ENCODE peak calls at places on chromosomes 13 and 19, in seven cellular contexts. A is endodermal cell; U is fibroblast of pulmonary artery; G is foreskin fibroblast; L is CD8-positive, alpha-beta T cell; D is heart left ventricle; C is astrocyte of the cerebellum. R is an unnamed sample.
A peak's percentile ranks its signal among the peaks of the same experiment; 100 is the strongest.

GRCh38 chr19:10871711-10872550 is 578 bp downstream of the CARM1 start:
- DNase-seq in C (no peak), D (peak; percentile 63), A (peak; percentile 71), L (no peak), U (no peak), G (no peak), R (peak; percentile 24)

GRCh38 chr19:4969772-4970531 is 1.0 kb downstream of the KDM4B start:
- DNase-seq in U (no peak), C (no peak), G (no peak), A (peak; percentile 64), D (no peak), L (no peak), R (peak; percentile 54)

GRCh38 chr13:33207616-33207964 is 78.0 kb downstream of the STARD13 start:
- DNase-seq in L (no peak), U (peak; percentile 95), C (no peak), A (no peak), G (peak; percentile 96), D (peak; percentile 47), R (peak; percentile 88)

GRCh38 chr13:109390391-109390790 is 396.0 kb downstream of the IRS2 start:
- DNase-seq in A (no peak), C (no peak), D (no peak), L (no peak), U (no peak), G (no peak), R (peak; percentile 6)

GRCh38 chr19:17415107-17415506 is 4.7 kb upstream of the MVB12A start:
- DNase-seq in A (peak; percentile 83), G (no peak), C (no peak), D (no peak), L (no peak), U (no peak), R (no peak)

GRCh38 chr19:16654151-16654550 is 5.8 kb downstream of the SMIM7 start:
- DNase-seq in U (no peak), C (no peak), G (no peak), L (no peak), D (no peak), A (peak; percentile 64), R (peak; percentile 15)

GRCh38 chr19:58091251-58091995 is 6.6 kb downstream of the ZSCAN18 start:
- DNase-seq in A (no peak), G (no peak), L (no peak), U (no peak), C (no peak), D (no peak), R (no peak)

GRCh38 chr19:40740747-40741146 is 9.5 kb downstream of the ACTMAP start:
- DNase-seq in D (peak; percentile 65), L (no peak), A (no peak), G (peak; percentile 81), C (no peak), U (no peak), R (peak; percentile 66)

GRCh38 chr13:92390217-92390616 is 836.4 kb upstream of the GPC6 start:
- DNase-seq in C (no peak), G (no peak), A (no peak), D (no peak), U (no peak), L (no peak), R (no peak)

GRCh38 chr13:58687130-58687529 is 1055.6 kb downstream of the PCDH17 start:
- DNase-seq in G (no peak), D (no peak), C (no peak), A (no peak), L (no peak), U (no peak), R (no peak)

GRCh38 chr13:39596685-39597084 is 6.3 kb downstream of the LHFPL6 start:
- DNase-seq in D (no peak), L (no peak), U (no peak), C (no peak), G (no peak), A (no peak), R (no peak)

GRCh38 chr13:73060251-73061160 is 1.7 kb downstream of the KLF5 start:
- DNase-seq in D (peak; percentile 45), G (peak; percentile 77), L (no peak), A (no peak), C (peak; percentile 27), U (peak; percentile 69), R (peak; percentile 83)

GRCh38 chr13:30418075-30418715 is 4.1 kb upstream of the UBE2L5 start:
- DNase-seq in L (no peak), D (no peak), U (no peak), A (no peak), G (no peak), C (no peak), R (peak; percentile 33)

GRCh38 chr13:43986395-43986794 is 106.7 kb downstream of the LACC1 start:
- DNase-seq in U (peak; percentile 6), L (no peak), D (no peak), G (no peak), C (no peak), A (no peak), R (no peak)

GRCh38 chr19:280541-281007 is 10.6 kb downstream of the PLPP2 start:
- DNase-seq in U (no peak), L (no peak), C (no peak), D (no peak), A (peak; percentile 64), G (no peak), R (no peak)

GRCh38 chr19:33676999-33677665 is 55.4 kb downstream of the CHST8 start:
- DNase-seq in G (no peak), D (no peak), L (no peak), U (no peak), A (no peak), C (no peak), R (no peak)

GRCh38 chr13:42028113-42028799 is 20.2 kb upstream of the DGKH start:
- DNase-seq in C (no peak), G (no peak), A (no peak), D (no peak), L (no peak), U (no peak), R (no peak)

GRCh38 chr19:38210458-38210987 is 13.5 kb downstream of the DPF1 start:
- DNase-seq in A (peak; percentile 93), D (peak; percentile 77), G (no peak), U (no peak), L (no peak), C (no peak), R (no peak)

GRCh38 chr13:23159205-23159586 is 21.6 kb upstream of the SGCG start:
- DNase-seq in D (no peak), A (peak; percentile 91), C (peak; percentile 8), U (peak; percentile 42), G (peak; percentile 1), L (no peak), R (peak; percentile 46)

GRCh38 chr13:20940083-20940482 is 37.5 kb upstream of the XPO4 start:
- DNase-seq in C (no peak), L (no peak), G (peak; percentile 19), A (no peak), U (peak; percentile 60), D (no peak), R (peak; percentile 47)

GRCh38 chr19:16914421-16914820 is 25.6 kb downstream of the F2RL3 start:
- DNase-seq in G (no peak), D (no peak), U (no peak), A (no peak), L (no peak), C (no peak), R (no peak)

GRCh38 chr19:47839411-47839810 is 17.7 kb downstream of the CRX start:
- DNase-seq in G (no peak), C (no peak), U (no peak), L (no peak), A (peak; percentile 48), D (no peak), R (no peak)
- TF ChIP-seq CTCF in G (no peak), C (no peak), U (no peak), L (no peak), A (no peak), D (no peak), R (no peak)

GRCh38 chr19:36371886-36372285 is 7.1 kb downstream of the ZFP14 start:
- DNase-seq in A (no peak), G (no peak), C (no peak), D (no peak), U (no peak), L (no peak), R (no peak)

GRCh38 chr19:36378625-36379509 is at the start of gene ZFP14:
- DNase-seq in D (peak; percentile 96), A (peak; percentile 97), L (peak; percentile 88), C (peak; percentile 74), G (peak; percentile 91), U (peak; percentile 94), R (peak; percentile 96)

GRCh38 chr19:36373638-36374156 is 5.3 kb downstream of the ZFP14 start:
- DNase-seq in A (no peak), C (no peak), G (no peak), D (no peak), U (no peak), L (no peak), R (no peak)

GRCh38 chr19:36379510-36379819 is 464 bp upstream of the ZFP14 start:
- DNase-seq in D (no peak), G (no peak), A (no peak), U (no peak), C (no peak), L (no peak), R (peak; percentile 1)

GRCh38 chr19:36377541-36378178 is 1.3 kb downstream of the ZFP14 start:
- DNase-seq in G (no peak), A (no peak), D (no peak), L (no peak), C (no peak), U (no peak), R (no peak)
- H3K4me3 ChIP-seq in G (peak overlapping the region; percentile 88), A (peak overlapping the region; percentile 90), D (no peak overlapping the region), L (no peak overlapping the region), C (peak overlapping the region; percentile 84), U (peak overlapping the region; percentile 84), R (peak overlapping the region; percentile 96)

GRCh38 chr19:2885736-2886135 is 15.0 kb upstream of the ZNF57 start:
- DNase-seq in G (no peak), A (no peak), L (no peak), D (no peak), U (no peak), C (no peak), R (no peak)

GRCh38 chr19:2883686-2884439 is 16.7 kb downstream of the ZNF556 start:
- DNase-seq in U (no peak), C (no peak), L (no peak), G (peak; percentile 53), D (no peak), A (no peak), R (no peak)

GRCh38 chr19:2887391-2887914 is 13.3 kb upstream of the ZNF57 start:
- DNase-seq in G (peak; percentile 51), U (peak; percentile 85), D (no peak), C (peak; percentile 53), L (no peak), A (peak; percentile 56), R (peak; percentile 73)

DNA sequence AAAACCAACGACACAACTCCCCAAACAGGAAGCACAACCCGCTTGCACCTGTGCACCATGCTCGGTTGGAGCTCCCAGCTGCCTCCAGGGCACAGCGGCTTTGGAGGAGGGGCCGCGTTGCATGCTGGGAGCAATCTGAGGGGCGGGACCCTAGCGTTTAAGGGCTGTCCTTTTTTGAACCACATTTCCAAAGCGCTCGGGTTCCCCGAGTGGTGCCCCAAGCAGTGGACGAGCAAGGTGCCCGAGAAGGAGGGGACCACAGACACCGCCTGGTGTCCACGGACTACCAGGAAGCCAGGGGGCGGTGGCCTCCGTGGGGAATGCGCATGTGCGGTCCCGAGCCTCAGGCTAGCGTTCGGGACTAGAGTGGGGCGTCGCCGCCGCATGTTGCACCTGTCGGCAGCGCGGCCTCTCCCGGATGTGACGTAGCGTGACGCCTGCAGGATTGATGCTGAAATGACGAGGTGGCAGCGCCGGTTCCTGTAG is 11.9 kb upstream of the ZNF57 start:
- DNase-seq in U (no peak), D (peak; percentile 57), G (no peak), A (no peak), L (peak; percentile 19), C (no peak), R (peak; percentile 32)
- TF ChIP-seq CTCF in U (no peak), D (no peak), G (no peak), A (no peak), L (no peak), C (no peak), R (no peak)

GRCh38 chr19:35931161-35931873 is 4.9 kb upstream of the LRFN3 start:
- DNase-seq in A (peak; percentile 100), D (peak; percentile 100), C (peak; percentile 99), L (peak; percentile 99), U (peak; percentile 100), G (peak; percentile 100), R (peak; percentile 100)
- H3K4me3 ChIP-seq in A (peak overlapping the region; percentile 88), D (peak overlapping the region; percentile 25), C (peak overlapping the region; percentile 30), L (peak overlapping the region; percentile 56), U (peak overlapping the region; percentile 27), G (peak overlapping the region; percentile 28), R (peak overlapping the region; percentile 30)